ENCODE peak calls at places on chromosomes 16 and 17, in eight cellular contexts. One of them, this sample, is unnamed.

GRCh38 chr16:72552675-72553074 is 380.7 kb upstream of the PMFBP1 start:
- DNase-seq in neural progenitor cell: no peak
- DNase-seq in right atrium auricular region: no peak
- DNase-seq in H9: no peak
- DNase-seq in stimulated activated CD8-positive, alpha-beta memory T cell treated with anti-CD3 and anti-CD28 coated beads, Interleukin-4, amount 100 ng/mL, for 48 hours: no peak
- DNase-seq in RWPE1: no peak
- DNase-seq in activated T-cell treated with anti-CD3 and anti-CD28 coated beads for 48 hours: no peak
- DNase-seq in CD8-positive, alpha-beta T cell: no peak
- DNase-seq in this sample: no peak

GRCh38 chr16:15701367-15701766 is 51.3 kb downstream of the NDE1 start:
- DNase-seq in H9: no peak
- DNase-seq in CD8-positive, alpha-beta T cell: no peak
- DNase-seq in activated T-cell treated with anti-CD3 and anti-CD28 coated beads for 48 hours: no peak
- DNase-seq in RWPE1: no peak
- DNase-seq in neural progenitor cell: no peak
- DNase-seq in stimulated activated CD8-positive, alpha-beta memory T cell treated with anti-CD3 and anti-CD28 coated beads, Interleukin-4, amount 100 ng/mL, for 48 hours: no peak
- DNase-seq in right atrium auricular region: no peak
- DNase-seq in this sample: no peak

GRCh38 chr17:59026176-59026939 is 80.3 kb downstream of the TRIM37 start:
- DNase-seq in H9: no peak
- DNase-seq in RWPE1: no peak
- DNase-seq in neural progenitor cell: no peak
- DNase-seq in stimulated activated CD8-positive, alpha-beta memory T cell treated with anti-CD3 and anti-CD28 coated beads, Interleukin-4, amount 100 ng/mL, for 48 hours: no peak
- DNase-seq in activated T-cell treated with anti-CD3 and anti-CD28 coated beads for 48 hours: no peak
- DNase-seq in right atrium auricular region: no peak
- DNase-seq in CD8-positive, alpha-beta T cell: no peak
- DNase-seq in this sample: no peak

GRCh38 chr16:11202260-11203091 is 53.5 kb downstream of the SOCS1 start:
- DNase-seq in RWPE1: peak; percentile 36
- DNase-seq in H9: no peak
- DNase-seq in activated T-cell treated with anti-CD3 and anti-CD28 coated beads for 48 hours: no peak
- DNase-seq in CD8-positive, alpha-beta T cell: no peak
- DNase-seq in right atrium auricular region: no peak
- DNase-seq in stimulated activated CD8-positive, alpha-beta memory T cell treated with anti-CD3 and anti-CD28 coated beads, Interleukin-4, amount 100 ng/mL, for 48 hours: no peak
- DNase-seq in neural progenitor cell: peak; percentile 23
- DNase-seq in this sample: no peak

GRCh38 chr17:66455022-66455547 is 152.7 kb downstream of the PRKCA start:
- DNase-seq in CD8-positive, alpha-beta T cell: no peak
- DNase-seq in H9: no peak
- DNase-seq in activated T-cell treated with anti-CD3 and anti-CD28 coated beads for 48 hours: no peak
- DNase-seq in RWPE1: no peak
- DNase-seq in neural progenitor cell: no peak
- DNase-seq in right atrium auricular region: no peak
- DNase-seq in stimulated activated CD8-positive, alpha-beta memory T cell treated with anti-CD3 and anti-CD28 coated beads, Interleukin-4, amount 100 ng/mL, for 48 hours: no peak
- DNase-seq in this sample: no peak

GRCh38 chr16:46577988-46578579 is 43.1 kb downstream of the SHCBP1 start:
- DNase-seq in H9: no peak
- DNase-seq in right atrium auricular region: no peak
- DNase-seq in RWPE1: no peak
- DNase-seq in neural progenitor cell: no peak
- DNase-seq in CD8-positive, alpha-beta T cell: no peak
- DNase-seq in stimulated activated CD8-positive, alpha-beta memory T cell treated with anti-CD3 and anti-CD28 coated beads, Interleukin-4, amount 100 ng/mL, for 48 hours: no peak
- DNase-seq in activated T-cell treated with anti-CD3 and anti-CD28 coated beads for 48 hours: no peak
- DNase-seq in this sample: no peak

GRCh38 chr16:46844771-46845170 is 13.8 kb upstream of the C16orf87 start:
- DNase-seq in H9: no peak
- DNase-seq in stimulated activated CD8-positive, alpha-beta memory T cell treated with anti-CD3 and anti-CD28 coated beads, Interleukin-4, amount 100 ng/mL, for 48 hours: no peak
- DNase-seq in CD8-positive, alpha-beta T cell: no peak
- DNase-seq in neural progenitor cell: no peak
- DNase-seq in RWPE1: no peak
- DNase-seq in right atrium auricular region: no peak
- DNase-seq in activated T-cell treated with anti-CD3 and anti-CD28 coated beads for 48 hours: no peak
- DNase-seq in this sample: no peak

GRCh38 chr16:53785044-53785443 is 81.1 kb downstream of the FTO start:
- DNase-seq in right atrium auricular region: no peak
- DNase-seq in H9: no peak
- DNase-seq in activated T-cell treated with anti-CD3 and anti-CD28 coated beads for 48 hours: no peak
- DNase-seq in CD8-positive, alpha-beta T cell: no peak
- DNase-seq in RWPE1: no peak
- DNase-seq in stimulated activated CD8-positive, alpha-beta memory T cell treated with anti-CD3 and anti-CD28 coated beads, Interleukin-4, amount 100 ng/mL, for 48 hours: no peak
- DNase-seq in neural progenitor cell: no peak
- DNase-seq in this sample: no peak

GRCh38 chr17:78104540-78104941 is 24.0 kb downstream of the TMC6 start:
- DNase-seq in stimulated activated CD8-positive, alpha-beta memory T cell treated with anti-CD3 and anti-CD28 coated beads, Interleukin-4, amount 100 ng/mL, for 48 hours: no peak
- DNase-seq in right atrium auricular region: no peak
- DNase-seq in RWPE1: no peak
- DNase-seq in neural progenitor cell: no peak
- DNase-seq in activated T-cell treated with anti-CD3 and anti-CD28 coated beads for 48 hours: no peak
- DNase-seq in CD8-positive, alpha-beta T cell: no peak
- DNase-seq in H9: peak; percentile 34
- DNase-seq in this sample: no peak

GRCh38 chr17:14201087-14201486 is 35.6 kb downstream of the CDRT15 start:
- DNase-seq in RWPE1: no peak
- DNase-seq in activated T-cell treated with anti-CD3 and anti-CD28 coated beads for 48 hours: peak; percentile 36
- DNase-seq in neural progenitor cell: no peak
- DNase-seq in stimulated activated CD8-positive, alpha-beta memory T cell treated with anti-CD3 and anti-CD28 coated beads, Interleukin-4, amount 100 ng/mL, for 48 hours: peak; percentile 72
- DNase-seq in CD8-positive, alpha-beta T cell: peak; percentile 63
- DNase-seq in right atrium auricular region: no peak
- DNase-seq in H9: no peak
- DNase-seq in this sample: peak; percentile 90

GRCh38 chr17:67765623-67766022 is 47.9 kb downstream of the NOL11 start:
- DNase-seq in activated T-cell treated with anti-CD3 and anti-CD28 coated beads for 48 hours: no peak
- DNase-seq in CD8-positive, alpha-beta T cell: no peak
- DNase-seq in neural progenitor cell: no peak
- DNase-seq in stimulated activated CD8-positive, alpha-beta memory T cell treated with anti-CD3 and anti-CD28 coated beads, Interleukin-4, amount 100 ng/mL, for 48 hours: no peak
- DNase-seq in RWPE1: no peak
- DNase-seq in H9: no peak
- DNase-seq in right atrium auricular region: no peak
- DNase-seq in this sample: no peak

GRCh38 chr17:60077672-60078519 is 825 bp downstream of the HEATR6 start:
- DNase-seq in H9: no peak
- DNase-seq in activated T-cell treated with anti-CD3 and anti-CD28 coated beads for 48 hours: peak; percentile 52
- DNase-seq in neural progenitor cell: peak; percentile 10
- DNase-seq in RWPE1: no peak
- DNase-seq in stimulated activated CD8-positive, alpha-beta memory T cell treated with anti-CD3 and anti-CD28 coated beads, Interleukin-4, amount 100 ng/mL, for 48 hours: peak; percentile 76
- DNase-seq in right atrium auricular region: no peak
- DNase-seq in CD8-positive, alpha-beta T cell: no peak
- DNase-seq in this sample: peak; percentile 50

GRCh38 chr16:73949574-73950348 is 346.9 kb upstream of the PSMD7 start:
- DNase-seq in RWPE1: peak; percentile 69
- DNase-seq in neural progenitor cell: no peak
- DNase-seq in activated T-cell treated with anti-CD3 and anti-CD28 coated beads for 48 hours: no peak
- DNase-seq in stimulated activated CD8-positive, alpha-beta memory T cell treated with anti-CD3 and anti-CD28 coated beads, Interleukin-4, amount 100 ng/mL, for 48 hours: no peak
- DNase-seq in right atrium auricular region: no peak
- DNase-seq in H9: no peak
- DNase-seq in CD8-positive, alpha-beta T cell: no peak
- DNase-seq in this sample: no peak

GRCh38 chr16:25040543-25040942 is 25.4 kb upstream of the ARHGAP17 start:
- DNase-seq in right atrium auricular region: no peak
- DNase-seq in CD8-positive, alpha-beta T cell: no peak
- DNase-seq in neural progenitor cell: no peak
- DNase-seq in RWPE1: no peak
- DNase-seq in stimulated activated CD8-positive, alpha-beta memory T cell treated with anti-CD3 and anti-CD28 coated beads, Interleukin-4, amount 100 ng/mL, for 48 hours: no peak
- DNase-seq in H9: no peak
- DNase-seq in activated T-cell treated with anti-CD3 and anti-CD28 coated beads for 48 hours: no peak
- DNase-seq in this sample: no peak

GRCh38 chr17:45131616-45132301 is 556 bp downstream of the PLCD3 start:
- DNase-seq in CD8-positive, alpha-beta T cell: peak; percentile 47
- DNase-seq in RWPE1: no peak
- DNase-seq in right atrium auricular region: no peak
- DNase-seq in stimulated activated CD8-positive, alpha-beta memory T cell treated with anti-CD3 and anti-CD28 coated beads, Interleukin-4, amount 100 ng/mL, for 48 hours: peak; percentile 80
- DNase-seq in activated T-cell treated with anti-CD3 and anti-CD28 coated beads for 48 hours: peak; percentile 40
- DNase-seq in H9: peak; percentile 85
- DNase-seq in neural progenitor cell: peak; percentile 82
- DNase-seq in this sample: peak; percentile 36

GRCh38 chr16:56988161-56988947 is 1.0 kb upstream of the NLRC5 start:
- DNase-seq in H9: no peak
- DNase-seq in stimulated activated CD8-positive, alpha-beta memory T cell treated with anti-CD3 and anti-CD28 coated beads, Interleukin-4, amount 100 ng/mL, for 48 hours: no peak
- DNase-seq in RWPE1: no peak
- DNase-seq in neural progenitor cell: no peak
- DNase-seq in right atrium auricular region: no peak
- DNase-seq in activated T-cell treated with anti-CD3 and anti-CD28 coated beads for 48 hours: no peak
- DNase-seq in CD8-positive, alpha-beta T cell: no peak
- DNase-seq in this sample: no peak

GRCh38 chr17:78717431-78717980 is 64.6 kb downstream of the CYTH1 start:
- DNase-seq in stimulated activated CD8-positive, alpha-beta memory T cell treated with anti-CD3 and anti-CD28 coated beads, Interleukin-4, amount 100 ng/mL, for 48 hours: no peak
- DNase-seq in neural progenitor cell: no peak
- DNase-seq in H9: no peak
- DNase-seq in activated T-cell treated with anti-CD3 and anti-CD28 coated beads for 48 hours: no peak
- DNase-seq in RWPE1: no peak
- DNase-seq in right atrium auricular region: no peak
- DNase-seq in CD8-positive, alpha-beta T cell: no peak
- DNase-seq in this sample: no peak

GRCh38 chr17:2171725-2172446 is 117.0 kb downstream of the HIC1 start:
- DNase-seq in CD8-positive, alpha-beta T cell: no peak
- DNase-seq in stimulated activated CD8-positive, alpha-beta memory T cell treated with anti-CD3 and anti-CD28 coated beads, Interleukin-4, amount 100 ng/mL, for 48 hours: no peak
- DNase-seq in right atrium auricular region: no peak
- DNase-seq in neural progenitor cell: no peak
- DNase-seq in activated T-cell treated with anti-CD3 and anti-CD28 coated beads for 48 hours: no peak
- DNase-seq in RWPE1: no peak
- DNase-seq in H9: no peak
- DNase-seq in this sample: no peak

GRCh38 chr17:43534909-43535308 is 11.2 kb downstream of the ETV4 start:
- DNase-seq in stimulated activated CD8-positive, alpha-beta memory T cell treated with anti-CD3 and anti-CD28 coated beads, Interleukin-4, amount 100 ng/mL, for 48 hours: no peak
- DNase-seq in CD8-positive, alpha-beta T cell: no peak
- DNase-seq in activated T-cell treated with anti-CD3 and anti-CD28 coated beads for 48 hours: no peak
- DNase-seq in right atrium auricular region: no peak
- DNase-seq in RWPE1: no peak
- DNase-seq in neural progenitor cell: no peak
- DNase-seq in H9: no peak
- DNase-seq in this sample: no peak

GRCh38 chr17:4950075-4950756 is 703 bp upstream of the ENO3 start:
- DNase-seq in RWPE1: no peak
- DNase-seq in neural progenitor cell: peak; percentile 72
- DNase-seq in H9: peak; percentile 78
- DNase-seq in CD8-positive, alpha-beta T cell: peak; percentile 26
- DNase-seq in activated T-cell treated with anti-CD3 and anti-CD28 coated beads for 48 hours: no peak
- DNase-seq in right atrium auricular region: no peak
- DNase-seq in stimulated activated CD8-positive, alpha-beta memory T cell treated with anti-CD3 and anti-CD28 coated beads, Interleukin-4, amount 100 ng/mL, for 48 hours: peak; percentile 63
- DNase-seq in this sample: peak; percentile 29

This sample was measured in CD4-positive, CD25-positive, alpha-beta regulatory T cell.